ENCODE peak calls at places on chromosomes 2 and 18, in eight cellular contexts. P is upper lobe of right lung; T is CD8-positive, alpha-beta T cell; M is ovary; X is uterus; L is stomach; V is right atrium auricular region; H is K562. S is an unnamed sample. For H3K4me1, the result is how much of the 10 kb centered on the place peaks cover.

GRCh38 chr2:63189026-63189425 is 138.4 kb downstream of the OTX1 start:
- DNase-seq in M (no peak), P (no peak), X (no peak), H (peak), T (no peak), L (no peak), V (no peak), S (no peak)

GRCh38 chr18:3447035-3447894 is 2.7 kb upstream of the TGIF1 start:
- DNase-seq in H (peak), V (peak), X (peak), L (peak), M (peak), P (peak), T (no peak), S (peak)

GRCh38 chr18:50559750-50560680 is at the start of gene MAPK4:
- DNase-seq in L (peak), X (peak), T (no peak), V (no peak), H (peak), M (peak), P (peak), S (peak)

GRCh38 chr2:12251749-12252148 is 465.0 kb upstream of the TRIB2 start:
- DNase-seq in X (no peak), M (no peak), T (no peak), L (no peak), V (no peak), H (no peak), P (no peak), S (no peak)

GRCh38 chr2:69305712-69306611 is 81.1 kb downstream of the GFPT1 start:
- DNase-seq in V (no peak), M (peak), P (peak), H (peak), L (no peak), T (no peak), X (peak), S (no peak)

GRCh38 chr2:70767094-70767698 is 804 bp downstream of the ADD2 start:
- DNase-seq in H (peak), T (no peak), X (no peak), V (no peak), P (no peak), M (no peak), L (no peak), S (peak)

GRCh38 chr2:46800625-46801024 is 115.0 kb downstream of the MCFD2 start:
- DNase-seq in X (no peak), L (no peak), M (no peak), P (no peak), T (no peak), H (no peak), V (no peak), S (no peak)

GRCh38 chr2:43228782-43229659 is 2.6 kb upstream of the ZFP36L2 start:
- DNase-seq in T (no peak), P (no peak), M (no peak), V (no peak), H (no peak), X (no peak), L (no peak), S (peak)

GRCh38 chr2:175854665-175855064 is 147.4 kb downstream of the LNPK start:
- DNase-seq in P (no peak), T (no peak), V (no peak), H (no peak), L (no peak), M (no peak), X (no peak), S (no peak)

GRCh38 chr2:197152451-197153228 is 157.9 kb downstream of the ANKRD44 start:
- DNase-seq in V (no peak), X (no peak), H (no peak), M (no peak), T (no peak), L (no peak), P (no peak), S (peak)

GRCh38 chr2:100975521-100975785 is 26.6 kb upstream of the RPL31 start:
- DNase-seq in L (no peak), M (no peak), X (no peak), H (no peak), P (no peak), V (no peak), T (no peak), S (no peak)
- H3K4me3 ChIP-seq in L (no peak), M (no peak), X (no peak), H (no peak), P (no peak), V (no peak), T (no peak), S (no peak)

GRCh38 chr18:24426073-24426397 is 435 bp upstream of the IMPACT start:
- DNase-seq in P (no peak), H (no peak), V (no peak), M (no peak), L (no peak), T (no peak), X (no peak), S (no peak)

GRCh38 chr18:24426398-24427294 is at the start of gene IMPACT:
- DNase-seq in X (peak), P (peak), V (peak), T (peak), H (peak), M (peak), L (peak), S (peak)

GRCh38 chr18:24429188-24429587 is 2.7 kb downstream of the IMPACT start:
- DNase-seq in V (no peak), X (no peak), H (no peak), L (no peak), M (no peak), T (no peak), P (no peak), S (no peak)

GRCh38 chr18:24427484-24427883 is 1.0 kb downstream of the IMPACT start:
- DNase-seq in V (no peak), L (no peak), H (no peak), X (no peak), T (no peak), P (no peak), M (no peak), S (no peak)

GRCh38 chr18:24428709-24429108 is 2.2 kb downstream of the IMPACT start:
- DNase-seq in T (no peak), X (no peak), L (no peak), H (no peak), V (no peak), P (no peak), M (no peak), S (no peak)
- TF ChIP-seq CTCF in T (no peak), X (no peak), L (no peak), H (no peak), V (no peak), P (no peak), M (no peak), S (no peak)

DNA sequence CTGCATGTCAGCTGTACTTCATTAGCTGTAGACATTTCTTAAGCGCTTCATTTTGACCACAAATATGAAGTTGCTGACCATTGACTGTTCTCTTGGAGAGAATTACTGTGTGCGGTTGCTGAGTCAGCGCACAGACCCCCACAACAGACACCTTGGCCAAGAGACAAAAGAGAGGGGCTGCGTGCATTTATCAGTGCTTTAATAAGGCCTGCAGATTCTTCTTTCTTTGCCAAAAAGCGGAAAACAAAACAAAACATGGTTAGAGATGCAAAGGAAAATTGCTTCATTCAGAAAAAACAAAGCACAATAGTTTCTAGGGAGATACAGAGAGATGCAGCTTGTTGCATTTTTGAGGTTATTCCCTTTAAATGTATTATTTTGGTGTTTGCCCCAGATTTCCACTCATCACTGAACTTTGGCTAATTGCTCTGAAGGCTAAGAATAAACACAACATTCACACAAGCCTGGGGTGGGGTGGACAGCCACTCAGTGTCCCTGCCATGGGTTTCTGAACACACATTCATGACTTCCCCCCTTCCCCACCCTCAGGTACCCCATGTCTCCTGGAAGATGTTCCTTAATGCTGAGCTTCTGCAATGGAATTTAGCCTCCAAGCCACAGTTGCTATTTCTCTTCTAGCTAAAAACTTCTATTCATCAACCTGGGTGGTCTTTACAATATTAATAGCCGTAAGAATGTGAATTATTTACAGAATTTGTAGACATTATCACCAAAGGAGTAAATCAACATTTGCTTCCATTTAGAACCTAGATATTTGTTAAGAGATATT is 174.9 kb downstream of the ACKR3 start:
- DNase-seq in L (no peak), X (no peak), M (no peak), H (no peak), V (peak), T (no peak), P (no peak), S (no peak)
- H3K4me1 ChIP-seq in L (under half), X (under half), M (under half), H (under half), V (under half), T (under half), P (under half), S (under half)

GRCh38 chr2:168993538-168993937 is 37.6 kb downstream of the ABCB11 start:
- DNase-seq in H (no peak), M (no peak), V (no peak), X (no peak), L (no peak), P (no peak), T (no peak), S (no peak)
- H3K4me3 ChIP-seq in H (no peak), M (no peak), V (no peak), X (no peak), L (no peak), P (no peak), T (no peak), S (no peak)

DNA sequence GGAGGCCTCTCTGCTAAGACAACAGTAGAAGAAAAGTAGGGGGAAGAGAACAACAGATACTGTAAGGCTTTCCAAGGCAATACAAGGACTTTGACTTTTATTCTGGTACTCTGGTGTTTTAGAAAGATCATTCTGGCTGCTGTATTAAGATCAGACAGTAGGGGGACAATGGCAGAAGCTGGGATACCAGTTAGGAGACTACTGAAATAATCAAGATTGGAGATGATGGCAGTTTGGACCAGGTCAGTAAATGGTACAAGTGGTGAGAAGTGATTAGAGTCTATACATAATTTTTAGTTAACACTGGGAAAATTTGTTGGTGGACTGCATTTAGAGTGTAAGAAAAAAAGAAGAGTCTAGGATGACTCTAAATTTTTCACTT is 139.7 kb downstream of the ROCK1 start:
- DNase-seq in M (no peak), V (no peak), X (no peak), H (peak), L (no peak), T (no peak), P (no peak), S (no peak)
- TF ChIP-seq CTCF in M (peak), V (peak), X (peak), H (peak), L (no peak), T (peak), P (peak), S (peak)

S was measured in spleen.